ENCODE peak calls at places on chromosomes 2 and 18, in seven cellular contexts. One of them, this sample, is unnamed.

GRCh38 chr2:100905132-100905805 is 85.3 kb downstream of the NPAS2 start:
- DNase-seq in foreskin fibroblast: no peak
- DNase-seq in EH: no peak
- DNase-seq in naive thymus-derived CD8-positive, alpha-beta T cell: no peak
- DNase-seq in mucosa of gallbladder: no peak
- DNase-seq in activated CD4-positive, alpha-beta T cell treated with anti-CD3 and anti-CD28 coated beads, Interleukin-2, amount 50 U/mL, for 48 hours: no peak
- DNase-seq in activated CD4-positive, CD25-positive, alpha-beta regulatory T cell: no peak
- DNase-seq in this sample: no peak

GRCh38 chr2:10271509-10271908 is 31.2 kb upstream of the HPCAL1 start:
- DNase-seq in foreskin fibroblast: no peak
- DNase-seq in EH: no peak
- DNase-seq in naive thymus-derived CD8-positive, alpha-beta T cell: no peak
- DNase-seq in mucosa of gallbladder: no peak
- DNase-seq in activated CD4-positive, alpha-beta T cell treated with anti-CD3 and anti-CD28 coated beads, Interleukin-2, amount 50 U/mL, for 48 hours: no peak
- DNase-seq in activated CD4-positive, CD25-positive, alpha-beta regulatory T cell: no peak
- DNase-seq in this sample: no peak

GRCh38 chr2:85794491-85795121 is 40.8 kb downstream of the ATOH8 start:
- DNase-seq in foreskin fibroblast: no peak
- DNase-seq in EH: no peak
- DNase-seq in naive thymus-derived CD8-positive, alpha-beta T cell: no peak
- DNase-seq in mucosa of gallbladder: no peak
- DNase-seq in activated CD4-positive, alpha-beta T cell treated with anti-CD3 and anti-CD28 coated beads, Interleukin-2, amount 50 U/mL, for 48 hours: no peak
- DNase-seq in activated CD4-positive, CD25-positive, alpha-beta regulatory T cell: no peak
- DNase-seq in this sample: no peak

GRCh38 chr2:224073676-224074075 is 34.6 kb upstream of the SERPINE2 start:
- DNase-seq in foreskin fibroblast: no peak
- DNase-seq in EH: no peak
- DNase-seq in naive thymus-derived CD8-positive, alpha-beta T cell: no peak
- DNase-seq in mucosa of gallbladder: no peak
- DNase-seq in activated CD4-positive, alpha-beta T cell treated with anti-CD3 and anti-CD28 coated beads, Interleukin-2, amount 50 U/mL, for 48 hours: no peak
- DNase-seq in activated CD4-positive, CD25-positive, alpha-beta regulatory T cell: no peak
- DNase-seq in this sample: no peak

GRCh38 chr2:40516604-40517003 is 64.7 kb upstream of the SLC8A1 start:
- DNase-seq in foreskin fibroblast: no peak
- DNase-seq in EH: no peak
- DNase-seq in naive thymus-derived CD8-positive, alpha-beta T cell: no peak
- DNase-seq in mucosa of gallbladder: no peak
- DNase-seq in activated CD4-positive, alpha-beta T cell treated with anti-CD3 and anti-CD28 coated beads, Interleukin-2, amount 50 U/mL, for 48 hours: no peak
- DNase-seq in activated CD4-positive, CD25-positive, alpha-beta regulatory T cell: no peak
- DNase-seq in this sample: no peak

GRCh38 chr2:232261776-232262175 is 116.8 kb upstream of the ALPP start:
- DNase-seq in foreskin fibroblast: peak
- DNase-seq in EH: peak
- DNase-seq in naive thymus-derived CD8-positive, alpha-beta T cell: no peak
- DNase-seq in mucosa of gallbladder: no peak
- DNase-seq in activated CD4-positive, alpha-beta T cell treated with anti-CD3 and anti-CD28 coated beads, Interleukin-2, amount 50 U/mL, for 48 hours: no peak
- DNase-seq in activated CD4-positive, CD25-positive, alpha-beta regulatory T cell: no peak
- DNase-seq in this sample: peak

GRCh38 chr2:170714156-170715061 is 728 bp upstream of the SP5 start:
- DNase-seq in foreskin fibroblast: no peak
- DNase-seq in EH: peak
- DNase-seq in naive thymus-derived CD8-positive, alpha-beta T cell: no peak
- DNase-seq in mucosa of gallbladder: peak
- DNase-seq in activated CD4-positive, alpha-beta T cell treated with anti-CD3 and anti-CD28 coated beads, Interleukin-2, amount 50 U/mL, for 48 hours: peak
- DNase-seq in activated CD4-positive, CD25-positive, alpha-beta regulatory T cell: no peak
- DNase-seq in this sample: no peak

GRCh38 chr18:50451100-50451842 is 76.4 kb downstream of the SKA1 start:
- DNase-seq in foreskin fibroblast: no peak
- DNase-seq in EH: no peak
- DNase-seq in naive thymus-derived CD8-positive, alpha-beta T cell: no peak
- DNase-seq in mucosa of gallbladder: no peak
- DNase-seq in activated CD4-positive, alpha-beta T cell treated with anti-CD3 and anti-CD28 coated beads, Interleukin-2, amount 50 U/mL, for 48 hours: no peak
- DNase-seq in activated CD4-positive, CD25-positive, alpha-beta regulatory T cell: no peak
- DNase-seq in this sample: no peak

GRCh38 chr2:161273038-161273760 is 35.0 kb upstream of the PSMD14 start:
- DNase-seq in foreskin fibroblast: peak
- DNase-seq in EH: peak
- DNase-seq in naive thymus-derived CD8-positive, alpha-beta T cell: no peak
- DNase-seq in mucosa of gallbladder: no peak
- DNase-seq in activated CD4-positive, alpha-beta T cell treated with anti-CD3 and anti-CD28 coated beads, Interleukin-2, amount 50 U/mL, for 48 hours: no peak
- DNase-seq in activated CD4-positive, CD25-positive, alpha-beta regulatory T cell: peak
- DNase-seq in this sample: peak

GRCh38 chr2:239042551-239043320 is 194.9 kb downstream of the TWIST2 start:
- DNase-seq in foreskin fibroblast: no peak
- DNase-seq in EH: no peak
- DNase-seq in naive thymus-derived CD8-positive, alpha-beta T cell: no peak
- DNase-seq in mucosa of gallbladder: no peak
- DNase-seq in activated CD4-positive, alpha-beta T cell treated with anti-CD3 and anti-CD28 coated beads, Interleukin-2, amount 50 U/mL, for 48 hours: no peak
- DNase-seq in activated CD4-positive, CD25-positive, alpha-beta regulatory T cell: no peak
- DNase-seq in this sample: no peak

GRCh38 chr2:85577386-85578242 is at the start of gene VAMP8:
- DNase-seq in foreskin fibroblast: no peak
- DNase-seq in EH: no peak
- DNase-seq in naive thymus-derived CD8-positive, alpha-beta T cell: peak
- DNase-seq in mucosa of gallbladder: peak
- DNase-seq in activated CD4-positive, alpha-beta T cell treated with anti-CD3 and anti-CD28 coated beads, Interleukin-2, amount 50 U/mL, for 48 hours: peak
- DNase-seq in activated CD4-positive, CD25-positive, alpha-beta regulatory T cell: peak
- DNase-seq in this sample: no peak

GRCh38 chr2:136874258-136874657 is 108.9 kb downstream of the THSD7B start:
- DNase-seq in foreskin fibroblast: no peak
- DNase-seq in EH: peak
- DNase-seq in naive thymus-derived CD8-positive, alpha-beta T cell: no peak
- DNase-seq in mucosa of gallbladder: no peak
- DNase-seq in activated CD4-positive, alpha-beta T cell treated with anti-CD3 and anti-CD28 coated beads, Interleukin-2, amount 50 U/mL, for 48 hours: no peak
- DNase-seq in activated CD4-positive, CD25-positive, alpha-beta regulatory T cell: no peak
- DNase-seq in this sample: no peak

GRCh38 chr2:58032016-58032750 is 14.4 kb upstream of the VRK2 start:
- DNase-seq in foreskin fibroblast: no peak
- DNase-seq in EH: peak
- DNase-seq in naive thymus-derived CD8-positive, alpha-beta T cell: no peak
- DNase-seq in mucosa of gallbladder: no peak
- DNase-seq in activated CD4-positive, alpha-beta T cell treated with anti-CD3 and anti-CD28 coated beads, Interleukin-2, amount 50 U/mL, for 48 hours: no peak
- DNase-seq in activated CD4-positive, CD25-positive, alpha-beta regulatory T cell: no peak
- DNase-seq in this sample: no peak

GRCh38 chr2:182015334-182016109 is 29.9 kb downstream of the PPP1R1C start:
- DNase-seq in foreskin fibroblast: no peak
- DNase-seq in EH: peak
- DNase-seq in naive thymus-derived CD8-positive, alpha-beta T cell: no peak
- DNase-seq in mucosa of gallbladder: no peak
- DNase-seq in activated CD4-positive, alpha-beta T cell treated with anti-CD3 and anti-CD28 coated beads, Interleukin-2, amount 50 U/mL, for 48 hours: no peak
- DNase-seq in activated CD4-positive, CD25-positive, alpha-beta regulatory T cell: no peak
- DNase-seq in this sample: no peak

GRCh38 chr2:231527955-231528635 is 2.1 kb downstream of the NMUR1 start:
- DNase-seq in foreskin fibroblast: no peak
- DNase-seq in EH: no peak
- DNase-seq in naive thymus-derived CD8-positive, alpha-beta T cell: no peak
- DNase-seq in mucosa of gallbladder: no peak
- DNase-seq in activated CD4-positive, alpha-beta T cell treated with anti-CD3 and anti-CD28 coated beads, Interleukin-2, amount 50 U/mL, for 48 hours: no peak
- DNase-seq in activated CD4-positive, CD25-positive, alpha-beta regulatory T cell: no peak
- DNase-seq in this sample: no peak

GRCh38 chr2:239964399-239965185 is 60.5 kb downstream of the NDUFA10 start:
- DNase-seq in foreskin fibroblast: no peak
- DNase-seq in EH: no peak
- DNase-seq in naive thymus-derived CD8-positive, alpha-beta T cell: no peak
- DNase-seq in mucosa of gallbladder: no peak
- DNase-seq in activated CD4-positive, alpha-beta T cell treated with anti-CD3 and anti-CD28 coated beads, Interleukin-2, amount 50 U/mL, for 48 hours: no peak
- DNase-seq in activated CD4-positive, CD25-positive, alpha-beta regulatory T cell: no peak
- DNase-seq in this sample: no peak

GRCh38 chr2:178282075-178282474 is 87.8 kb downstream of the OSBPL6 start:
- DNase-seq in foreskin fibroblast: peak
- DNase-seq in EH: peak
- DNase-seq in naive thymus-derived CD8-positive, alpha-beta T cell: no peak
- DNase-seq in mucosa of gallbladder: peak
- DNase-seq in activated CD4-positive, alpha-beta T cell treated with anti-CD3 and anti-CD28 coated beads, Interleukin-2, amount 50 U/mL, for 48 hours: no peak
- DNase-seq in activated CD4-positive, CD25-positive, alpha-beta regulatory T cell: no peak
- DNase-seq in this sample: no peak

GRCh38 chr18:76999077-76999476 is 133.5 kb downstream of the MBP start:
- DNase-seq in foreskin fibroblast: no peak
- DNase-seq in EH: no peak
- DNase-seq in naive thymus-derived CD8-positive, alpha-beta T cell: no peak
- DNase-seq in mucosa of gallbladder: no peak
- DNase-seq in activated CD4-positive, alpha-beta T cell treated with anti-CD3 and anti-CD28 coated beads, Interleukin-2, amount 50 U/mL, for 48 hours: no peak
- DNase-seq in activated CD4-positive, CD25-positive, alpha-beta regulatory T cell: no peak
- DNase-seq in this sample: no peak

GRCh38 chr18:42365550-42365949 is 410.5 kb downstream of the PIK3C3 start:
- DNase-seq in foreskin fibroblast: no peak
- DNase-seq in EH: no peak
- DNase-seq in naive thymus-derived CD8-positive, alpha-beta T cell: no peak
- DNase-seq in mucosa of gallbladder: no peak
- DNase-seq in activated CD4-positive, alpha-beta T cell treated with anti-CD3 and anti-CD28 coated beads, Interleukin-2, amount 50 U/mL, for 48 hours: no peak
- DNase-seq in activated CD4-positive, CD25-positive, alpha-beta regulatory T cell: no peak
- DNase-seq in this sample: no peak